ENCODE peak calls at places on chromosomes 16 and 17, in five cellular contexts. O, K, W, B and G are unnamed samples.

GRCh38 chr17:66670211-66670610 is 164.7 kb upstream of the CACNG5 start:
- DNase-seq in W (no peak), O (no peak), K (no peak), B (no peak), G (no peak)

GRCh38 chr16:55257971-55258613 is 65.9 kb upstream of the IRX6 start:
- DNase-seq in W (peak; percentile 41), O (peak; percentile 60), B (peak; percentile 23), K (no peak), G (no peak)

GRCh38 chr17:64773836-64774761 is 112.0 kb upstream of the SMURF2 start:
- DNase-seq in O (peak; percentile 85), B (no peak), K (peak; percentile 95), W (peak; percentile 91), G (no peak)

GRCh38 chr16:50547340-50547865 is 793 bp upstream of the NKD1 start:
- DNase-seq in B (no peak), O (peak; percentile 63), K (peak; percentile 68), W (peak; percentile 94), G (peak; percentile 23)

GRCh38 chr16:59783191-59783590 is 1049.1 kb upstream of the GOT2 start:
- DNase-seq in B (no peak), O (no peak), K (no peak), W (no peak), G (no peak)

GRCh38 chr17:72136692-72137550 is 16.1 kb downstream of the SOX9 start:
- DNase-seq in O (no peak), K (peak; percentile 44), W (no peak), B (no peak), G (no peak)

GRCh38 chr17:14228903-14229302 is 7.8 kb downstream of the CDRT15 start:
- DNase-seq in O (no peak), B (no peak), W (no peak), K (no peak), G (no peak)

GRCh38 chr17:42112552-42113176 is at the start of gene DHX58:
- DNase-seq in K (peak; percentile 54), W (peak; percentile 64), O (peak; percentile 81), B (peak; percentile 82), G (no peak)

GRCh38 chr16:11669380-11670146 is 1.3 kb downstream of the SNN start:
- DNase-seq in K (no peak), W (no peak), O (no peak), B (peak; percentile 61), G (no peak)

GRCh38 chr17:37458805-37459204 is 30.9 kb upstream of the DUSP14 start:
- DNase-seq in B (no peak), K (no peak), O (no peak), W (no peak), G (no peak)

GRCh38 chr16:12846592-12846991 is 42.9 kb upstream of the CPPED1 start:
- DNase-seq in K (no peak), O (no peak), W (no peak), B (no peak), G (no peak)

GRCh38 chr17:49409066-49409465 is 5.6 kb downstream of the PHB1 start:
- DNase-seq in O (peak; percentile 35), B (no peak), K (no peak), W (no peak), G (no peak)

GRCh38 chr17:3004150-3004801 is 59.1 kb downstream of the OR1D5 start:
- DNase-seq in W (peak; percentile 78), K (peak; percentile 98), B (peak; percentile 98), O (peak; percentile 100), G (peak; percentile 100)

GRCh38 chr16:87318158-87318644 is 1.0 kb upstream of the C16orf95 start:
- DNase-seq in B (no peak), O (no peak), K (no peak), W (peak; percentile 57), G (no peak)

GRCh38 chr16:1752853-1753252 is 18.5 kb downstream of the NME3 start:
- DNase-seq in B (no peak), O (no peak), W (no peak), K (no peak), G (no peak)

GRCh38 chr16:85185701-85186100 is 73.4 kb upstream of the CIBAR2 start:
- DNase-seq in B (no peak), W (no peak), O (no peak), K (no peak), G (no peak)

GRCh38 chr17:38601539-38602351 is 4.0 kb downstream of the SRCIN1 start:
- DNase-seq in O (no peak), K (peak; percentile 47), W (peak; percentile 58), B (no peak), G (no peak)

GRCh38 chr17:43927101-43927935 is 15.0 kb downstream of the PPY start:
- DNase-seq in O (peak; percentile 27), K (no peak), W (no peak), B (no peak), G (no peak)

GRCh38 chr16:84055801-84056634 is 13.4 kb upstream of the SLC38A8 start:
- DNase-seq in K (no peak), B (no peak), W (no peak), O (no peak), G (no peak)

GRCh38 chr16:70700101-70701020 is 14.5 kb upstream of the MTSS2 start:
- DNase-seq in K (no peak), B (peak; percentile 73), O (no peak), W (no peak), G (peak; percentile 80)

GRCh38 chr16:29029168-29029994 is 44.5 kb downstream of the LAT start:
- DNase-seq in W (no peak), B (no peak), O (no peak), K (peak; percentile 25), G (peak; percentile 44)

DNA sequence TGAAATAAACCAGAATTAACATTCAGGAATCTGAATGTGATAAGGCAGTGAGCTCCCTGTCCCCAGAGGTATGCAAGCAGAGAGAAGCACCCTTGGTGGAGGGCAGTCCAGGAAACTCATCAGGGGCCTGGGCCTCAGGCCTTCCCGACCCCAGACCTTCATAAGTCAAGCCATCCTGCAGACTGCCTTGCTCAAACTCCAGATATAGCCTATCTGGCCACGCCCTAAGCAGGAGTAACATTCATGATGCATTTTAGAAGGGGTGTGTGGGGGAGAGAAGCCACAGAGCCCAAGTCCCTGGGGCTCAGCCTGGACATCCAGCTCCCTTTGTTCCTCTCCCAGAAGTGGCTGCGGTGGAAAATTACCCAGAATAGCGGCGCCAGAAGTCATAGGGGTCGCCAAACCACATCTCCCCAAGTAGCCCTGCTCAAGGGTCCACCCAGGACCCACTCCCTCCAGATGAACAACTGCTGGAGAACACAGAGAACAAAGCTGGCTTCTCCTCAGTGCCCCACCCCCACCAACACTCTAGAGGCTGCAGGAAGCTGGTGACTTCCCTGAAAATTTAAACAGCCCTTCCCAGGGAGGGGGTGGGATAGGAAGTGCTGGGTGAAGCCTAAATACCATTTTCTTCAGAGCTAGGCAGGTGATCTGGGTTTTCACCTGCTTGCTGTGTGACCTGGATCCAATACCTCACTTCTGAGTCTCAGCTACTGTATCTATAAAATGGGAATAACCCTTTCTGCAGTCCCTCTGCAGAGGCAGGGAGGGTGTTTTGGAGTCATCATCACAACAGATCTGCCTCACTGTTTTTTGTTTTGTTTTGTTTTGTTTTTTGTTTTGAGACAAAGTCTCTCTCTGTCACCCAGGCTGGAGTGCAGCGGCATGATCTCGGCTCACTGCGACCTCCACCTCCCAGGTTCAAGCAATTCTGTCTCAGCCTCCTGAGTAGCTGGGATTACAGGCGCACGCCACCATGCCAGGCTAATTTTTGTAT is 1.5 kb upstream of the SREBF1 start:
- DNase-seq in K (peak; percentile 77), W (peak; percentile 57), B (peak; percentile 84), O (no peak), G (no peak)
- TF ChIP-seq POLR2A in K (no peak), W (peak; percentile 37), B (no peak), O (no peak), G (no peak)

DNA sequence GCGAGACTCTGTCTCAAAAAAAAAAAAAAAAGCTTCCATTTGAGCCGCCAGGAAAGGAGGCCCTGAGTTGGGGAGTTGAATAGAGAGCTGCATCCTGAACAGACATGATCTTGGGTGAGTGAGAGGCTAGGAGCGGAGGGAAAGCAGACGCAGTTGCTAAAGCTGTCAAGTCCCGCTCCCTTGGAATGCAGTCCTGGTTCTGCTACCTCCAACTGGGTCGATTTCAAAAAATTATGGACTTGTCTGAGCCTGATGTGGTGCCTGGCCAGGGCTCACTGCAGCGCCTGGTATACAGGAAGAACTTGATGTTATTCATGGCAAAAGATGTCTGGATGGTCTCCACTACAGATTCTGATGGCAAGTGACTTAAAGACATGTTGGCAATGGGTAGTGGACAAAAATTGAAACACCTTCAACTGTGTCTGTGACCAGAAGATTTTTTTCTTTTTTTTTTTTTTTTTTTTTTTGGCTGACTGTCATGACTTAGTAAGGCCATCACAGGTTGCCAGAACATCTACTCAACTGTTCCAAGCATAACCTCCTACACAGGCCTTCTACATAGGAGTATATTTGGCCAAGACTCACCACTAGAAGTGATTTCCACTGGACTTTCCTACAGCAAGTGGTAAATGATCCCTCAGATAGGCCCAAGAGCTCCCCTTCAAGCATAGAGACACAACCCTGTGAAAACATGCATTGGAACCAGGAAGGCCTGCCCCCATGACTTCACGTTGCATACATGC is 726.1 kb downstream of the MAF start:
- DNase-seq in O (no peak), W (no peak), K (no peak), B (no peak), G (no peak)
- TF ChIP-seq POLR2A in O (no peak), W (no peak), K (no peak), B (no peak), G (no peak)

GRCh38 chr17:1714980-1715802 is 5.0 kb upstream of the TLCD2 start:
- DNase-seq in O (peak; percentile 84), B (peak; percentile 94), W (peak; percentile 84), K (peak; percentile 91), G (peak; percentile 79)
- TF ChIP-seq POLR2A in O (no peak), B (peak; percentile 80), W (peak; percentile 43), K (no peak), G (no peak)

DNA sequence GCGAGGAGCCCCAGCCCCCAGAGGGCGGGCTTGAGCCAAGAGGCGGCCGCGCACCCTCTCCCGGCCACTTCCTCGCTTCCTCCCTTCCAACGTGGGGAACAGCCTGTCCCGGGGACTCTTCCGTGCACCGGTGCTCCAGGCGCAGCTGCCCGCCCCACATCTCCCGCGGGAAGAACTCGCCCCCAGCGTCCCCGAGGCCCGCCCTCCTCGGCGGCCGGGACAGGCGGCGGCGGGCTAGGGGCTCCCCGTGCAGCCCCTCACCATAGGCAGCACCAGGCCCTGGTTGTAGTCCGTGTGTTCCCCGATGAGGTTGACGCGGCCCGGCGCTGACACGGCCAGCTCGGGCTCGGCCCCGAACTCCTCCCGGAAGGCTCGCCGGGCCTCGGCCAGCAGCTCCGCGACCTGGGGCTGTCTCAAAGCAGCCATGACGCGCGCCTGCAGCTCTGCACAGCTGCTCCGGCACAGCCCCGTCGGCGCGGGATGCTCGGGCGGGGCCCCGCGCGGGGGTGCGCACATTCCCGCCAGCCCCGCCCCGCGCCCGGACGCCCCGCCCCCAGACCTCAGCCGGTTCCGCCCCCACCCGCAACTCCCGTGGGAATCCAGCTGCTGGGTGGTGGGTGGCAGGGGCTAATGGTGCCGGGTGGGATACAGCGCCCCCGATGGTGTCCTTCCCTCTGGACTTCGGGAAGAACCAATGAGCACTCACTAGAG is at the start of gene GALK1:
- DNase-seq in K (peak; percentile 81), W (peak; percentile 59), B (peak; percentile 79), O (peak; percentile 79), G (peak; percentile 71)
- TF ChIP-seq POLR2A in K (peak; percentile 71), W (no peak), B (peak; percentile 64), O (no peak), G (no peak)

GRCh38 chr17:7579001-7579838 is at the start of gene CD68:
- DNase-seq in O (peak; percentile 71), W (peak; percentile 93), K (peak; percentile 97), B (peak; percentile 67), G (peak; percentile 60)
- TF ChIP-seq POLR2A in O (no peak), W (peak; percentile 87), K (no peak), B (peak; percentile 53), G (peak; percentile 42)

DNA sequence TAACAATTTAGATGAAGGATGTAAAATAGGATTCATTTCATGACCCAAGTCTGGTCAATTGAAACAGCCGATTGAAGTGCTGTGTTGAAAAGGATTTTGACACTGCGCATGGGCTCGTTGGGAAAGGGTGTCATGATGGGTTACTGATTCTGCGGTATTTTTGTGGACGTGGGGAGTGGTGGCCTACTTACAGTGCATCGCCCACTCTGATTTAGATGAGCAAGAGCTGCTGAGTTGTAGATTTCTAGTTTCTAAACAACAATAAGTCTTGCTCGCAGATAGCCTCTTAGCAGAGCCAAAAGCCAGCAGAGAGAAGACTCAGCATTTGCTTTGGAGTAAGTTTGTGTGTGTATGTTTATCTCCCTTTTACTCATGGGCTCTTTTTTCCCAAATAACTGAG is 731.0 kb downstream of the MAF start:
- DNase-seq in W (no peak), O (no peak), B (no peak), K (no peak), G (no peak)
- TF ChIP-seq POLR2A in W (no peak), O (no peak), B (no peak), K (no peak), G (no peak)